ENCODE peak calls at places on chromosomes 6 and 20, in eight cellular contexts. O is cardiac fibroblast; K is H7; G is CD8-positive, alpha-beta T cell; V is PC-9; D is GM04503; F is stimulated activated CD4-positive, alpha-beta T cell treated with anti-CD3 and anti-CD28 coated beads, Interleukin-1b, Interleukin-23, amount 100 ng/mL, for 48 hours; N is amygdala. Y is an unnamed sample.

GRCh38 chr6:39370021-39370420 is 47.5 kb upstream of the KCNK16 start:
- DNase-seq in V (no peak), N (no peak), G (no peak), D (no peak), F (no peak), K (no peak), O (peak), Y (no peak)

GRCh38 chr6:8705435-8706020 is 270.2 kb upstream of the SLC35B3 start:
- DNase-seq in K (peak), O (no peak), F (no peak), D (no peak), V (no peak), N (no peak), G (no peak), Y (no peak)

GRCh38 chr20:38343107-38343797 is 3.0 kb upstream of the LBP start:
- DNase-seq in G (no peak), F (no peak), K (no peak), N (no peak), V (no peak), O (peak), D (no peak), Y (no peak)

GRCh38 chr20:44442298-44443070 is 33.2 kb upstream of the TTPAL start:
- DNase-seq in O (no peak), N (no peak), V (peak), G (no peak), D (no peak), F (no peak), K (no peak), Y (no peak)

GRCh38 chr6:151111670-151112069 is 128.1 kb upstream of the AKAP12 start:
- DNase-seq in D (no peak), K (no peak), G (no peak), N (no peak), O (no peak), V (no peak), F (no peak), Y (no peak)

GRCh38 chr6:140789466-140789865 is 1343.3 kb upstream of the GJE1 start:
- DNase-seq in N (no peak), V (no peak), G (no peak), F (no peak), D (no peak), O (peak), K (no peak), Y (no peak)

GRCh38 chr6:26330835-26331808 is 33.9 kb upstream of the BTN3A2 start:
- DNase-seq in G (peak), O (peak), K (peak), V (peak), D (no peak), N (no peak), F (peak), Y (peak)

GRCh38 chr6:128574413-128574812 is 54.0 kb upstream of the PTPRK start:
- DNase-seq in O (no peak), V (no peak), K (no peak), N (no peak), G (no peak), D (no peak), F (no peak), Y (no peak)

GRCh38 chr6:93806409-93807270 is 387.3 kb upstream of the EPHA7 start:
- DNase-seq in K (no peak), G (no peak), F (no peak), D (no peak), N (no peak), V (no peak), O (no peak), Y (no peak)

GRCh38 chr20:41627611-41628244 is 9.6 kb upstream of the CHD6 start:
- DNase-seq in O (no peak), F (no peak), K (no peak), D (no peak), V (no peak), G (no peak), N (no peak), Y (no peak)

GRCh38 chr6:122673345-122673961 is 63.2 kb downstream of the PKIB start:
- DNase-seq in O (no peak), N (no peak), F (no peak), K (no peak), V (no peak), G (no peak), D (no peak), Y (no peak)

GRCh38 chr6:111171577-111172400 is 84.5 kb downstream of the SLC16A10 start:
- DNase-seq in D (no peak), N (no peak), V (no peak), K (no peak), F (no peak), G (no peak), O (no peak), Y (no peak)

GRCh38 chr6:56292505-56293181 is 45.3 kb upstream of the COL21A1 start:
- DNase-seq in O (peak), G (no peak), K (peak), V (peak), N (no peak), F (no peak), D (peak), Y (peak)

GRCh38 chr20:63020681-63021080 is 13.9 kb upstream of the BHLHE23 start:
- DNase-seq in O (no peak), F (no peak), N (no peak), D (no peak), K (no peak), V (no peak), G (no peak), Y (no peak)

GRCh38 chr6:144543006-144543871 is 258.1 kb downstream of the UTRN start:
- DNase-seq in K (peak), V (peak), D (peak), G (no peak), O (peak), N (no peak), F (no peak), Y (no peak)

GRCh38 chr6:21946298-21946783 is 350.5 kb downstream of the PRL start:
- DNase-seq in F (no peak), N (no peak), V (no peak), O (peak), G (no peak), D (peak), K (no peak), Y (no peak)

GRCh38 chr6:208973-209372 is 83.3 kb upstream of the DUSP22 start:
- DNase-seq in N (no peak), G (no peak), F (no peak), K (no peak), V (no peak), O (no peak), D (no peak), Y (no peak)

GRCh38 chr6:122736166-122736565 is 43.4 kb upstream of the FABP7 start:
- DNase-seq in F (no peak), O (no peak), N (no peak), D (no peak), K (no peak), G (no peak), V (no peak), Y (no peak)

GRCh38 chr6:46510656-46511055 is 19.4 kb upstream of the RCAN2 start:
- DNase-seq in D (peak), F (no peak), V (no peak), G (no peak), O (peak), N (peak), K (no peak), Y (peak)

GRCh38 chr6:147508871-147509608 is 550 bp downstream of the SAMD5 start:
- DNase-seq in V (no peak), N (no peak), D (no peak), F (no peak), G (no peak), K (peak), O (no peak), Y (no peak)

GRCh38 chr6:45657243-45657642 is 279.5 kb upstream of the SUPT3H start:
- DNase-seq in F (no peak), V (no peak), G (no peak), K (no peak), D (no peak), N (no peak), O (peak), Y (no peak)

GRCh38 chr6:154993710-154994109 is 1.4 kb upstream of the TIAM2 start:
- DNase-seq in O (no peak), N (no peak), F (no peak), V (no peak), D (no peak), K (no peak), G (no peak), Y (no peak)

GRCh38 chr6:74284266-74284665 is 588.3 kb downstream of the CD109 start:
- DNase-seq in N (no peak), G (no peak), D (no peak), F (no peak), V (no peak), O (no peak), K (no peak), Y (no peak)

GRCh38 chr6:145960918-145961604 is 3.1 kb downstream of the SHPRH start:
- DNase-seq in F (no peak), G (no peak), O (peak), D (peak), V (no peak), K (no peak), N (no peak), Y (no peak)

GRCh38 chr6:134123666-134124208 is 71.3 kb upstream of the SLC2A12 start:
- DNase-seq in O (peak), K (peak), N (no peak), V (peak), F (peak), D (peak), G (peak), Y (no peak)

GRCh38 chr6:82129814-82130213 is 117.7 kb downstream of the IBTK start:
- DNase-seq in F (no peak), K (no peak), N (no peak), G (no peak), V (no peak), D (no peak), O (no peak), Y (no peak)